ENCODE peak calls at places on chromosome 13, in six cellular contexts. One of them, this sample, is unnamed.
A peak's percentile ranks its signal among the peaks of the same experiment; 100 is the strongest.

GRCh38 chr13:51233117-51233826 is 11.1 kb downstream of the FAM124A start:
- DNase-seq in RWPE1: no peak
- DNase-seq in HL-60: no peak
- DNase-seq in AG10803: no peak
- DNase-seq in hypothalamus: no peak
- DNase-seq in activated gamma-delta T cell treated with anti-CD3 and anti-CD28 coated beads, Interleukin-2, amount 50 U/mL, for 16 hours: no peak
- DNase-seq in this sample: no peak

GRCh38 chr13:73938375-73939070 is 195.7 kb downstream of the KLF12 start:
- DNase-seq in RWPE1: peak; percentile 69
- DNase-seq in HL-60: no peak
- DNase-seq in AG10803: peak; percentile 87
- DNase-seq in hypothalamus: no peak
- DNase-seq in activated gamma-delta T cell treated with anti-CD3 and anti-CD28 coated beads, Interleukin-2, amount 50 U/mL, for 16 hours: no peak
- DNase-seq in this sample: peak; percentile 90

GRCh38 chr13:96780105-96780504 is 214.2 kb downstream of the OXGR1 start:
- DNase-seq in RWPE1: no peak
- DNase-seq in HL-60: no peak
- DNase-seq in AG10803: no peak
- DNase-seq in hypothalamus: no peak
- DNase-seq in activated gamma-delta T cell treated with anti-CD3 and anti-CD28 coated beads, Interleukin-2, amount 50 U/mL, for 16 hours: no peak
- DNase-seq in this sample: peak; percentile 69

GRCh38 chr13:24995225-24995804 is 100.6 kb upstream of the PABPC3 start:
- DNase-seq in RWPE1: peak; percentile 60
- DNase-seq in HL-60: peak; percentile 82
- DNase-seq in AG10803: peak; percentile 86
- DNase-seq in hypothalamus: no peak
- DNase-seq in activated gamma-delta T cell treated with anti-CD3 and anti-CD28 coated beads, Interleukin-2, amount 50 U/mL, for 16 hours: peak; percentile 27
- DNase-seq in this sample: peak; percentile 84

GRCh38 chr13:41533676-41534075 is 76.3 kb downstream of the RGCC start:
- DNase-seq in RWPE1: no peak
- DNase-seq in HL-60: no peak
- DNase-seq in AG10803: peak; percentile 48
- DNase-seq in hypothalamus: no peak
- DNase-seq in activated gamma-delta T cell treated with anti-CD3 and anti-CD28 coated beads, Interleukin-2, amount 50 U/mL, for 16 hours: no peak
- DNase-seq in this sample: no peak

GRCh38 chr13:28117689-28118377 is 17.5 kb upstream of the FLT3 start:
- DNase-seq in RWPE1: no peak
- DNase-seq in HL-60: no peak
- DNase-seq in AG10803: no peak
- DNase-seq in hypothalamus: no peak
- DNase-seq in activated gamma-delta T cell treated with anti-CD3 and anti-CD28 coated beads, Interleukin-2, amount 50 U/mL, for 16 hours: no peak
- DNase-seq in this sample: no peak

GRCh38 chr13:41389580-41389979 is 67.8 kb upstream of the RGCC start:
- DNase-seq in RWPE1: no peak
- DNase-seq in HL-60: no peak
- DNase-seq in AG10803: no peak
- DNase-seq in hypothalamus: no peak
- DNase-seq in activated gamma-delta T cell treated with anti-CD3 and anti-CD28 coated beads, Interleukin-2, amount 50 U/mL, for 16 hours: no peak
- DNase-seq in this sample: no peak

GRCh38 chr13:95607363-95607762 is 37.1 kb downstream of the DZIP1 start:
- DNase-seq in RWPE1: peak; percentile 48
- DNase-seq in HL-60: no peak
- DNase-seq in AG10803: no peak
- DNase-seq in hypothalamus: no peak
- DNase-seq in activated gamma-delta T cell treated with anti-CD3 and anti-CD28 coated beads, Interleukin-2, amount 50 U/mL, for 16 hours: no peak
- DNase-seq in this sample: peak; percentile 83